ENCODE peak calls at places on chromosomes 12 and 14, in four cellular contexts. Z is GM12878, T is A549, W is K562. I is an unnamed sample.

GRCh38 chr14:94285158-94285557 is 7.9 kb downstream of the SERPINA10 start:
- DNase-seq in Z (no peak), T (no peak), W (no peak), I (no peak)

GRCh38 chr14:95662376-95663186 is 23.6 kb upstream of the TCL1B start:
- DNase-seq in Z (peak; percentile 74), T (no peak), W (no peak), I (no peak)

GRCh38 chr12:116749884-116750283 is 11.8 kb downstream of the RNFT2 start:
- DNase-seq in Z (no peak), T (no peak), W (no peak), I (no peak)

GRCh38 chr12:121530600-121531355 is 50.0 kb downstream of the KDM2B start:
- DNase-seq in Z (no peak), T (peak; percentile 77), W (peak; percentile 76), I (peak; percentile 88)

GRCh38 chr12:13102481-13103195 is 829 bp downstream of the GSG1 start:
- DNase-seq in Z (no peak), T (no peak), W (no peak), I (peak; percentile 48)

GRCh38 chr14:44928793-44929192 is 33.0 kb downstream of the KLHL28 start:
- DNase-seq in Z (no peak), T (no peak), W (no peak), I (no peak)

GRCh38 chr14:103915616-103916015 is 12.6 kb upstream of the TDRD9 start:
- DNase-seq in Z (no peak), T (no peak), W (no peak), I (no peak)

GRCh38 chr12:105935106-105935505 is 203.6 kb downstream of the NUAK1 start:
- DNase-seq in Z (no peak), T (no peak), W (no peak), I (peak; percentile 29)

GRCh38 chr12:16880864-16881285 is 274.9 kb upstream of the LMO3 start:
- DNase-seq in Z (no peak), T (peak; percentile 12), W (no peak), I (no peak)

GRCh38 chr12:44223736-44224135 is 387.9 kb downstream of the TMEM117 start:
- DNase-seq in Z (no peak), T (no peak), W (no peak), I (no peak)

GRCh38 chr12:87953257-87953860 is 75.8 kb downstream of the C12orf50 start:
- DNase-seq in Z (no peak), T (peak; percentile 72), W (peak; percentile 3), I (peak; percentile 71)

GRCh38 chr14:70665448-70666363 is 24.0 kb downstream of the TTC9 start:
- DNase-seq in Z (peak; percentile 90), T (peak; percentile 43), W (no peak), I (no peak)

GRCh38 chr14:56874375-56874774 is 64.1 kb upstream of the OTX2 start:
- DNase-seq in Z (no peak), T (peak; percentile 39), W (peak; percentile 36), I (no peak)

GRCh38 chr12:98416845-98417244 is 98.5 kb upstream of the TMPO start:
- DNase-seq in Z (no peak), T (peak; percentile 65), W (peak; percentile 52), I (peak; percentile 57)

GRCh38 chr14:99786423-99787051 is 6.7 kb upstream of the EML1 start:
- DNase-seq in Z (no peak), T (no peak), W (no peak), I (no peak)

GRCh38 chr12:2345902-2346301 is 293.1 kb downstream of the CACNA1C start:
- DNase-seq in Z (no peak), T (no peak), W (no peak), I (no peak)

GRCh38 chr12:56152132-56152755 is at the start of gene MYL6B:
- DNase-seq in Z (peak; percentile 66), T (peak; percentile 94), W (peak; percentile 97), I (peak; percentile 88)
- TF ChIP-seq ELK1 in Z (peak; percentile 81), T (no peak), W (no peak), I (no peak)

DNA sequence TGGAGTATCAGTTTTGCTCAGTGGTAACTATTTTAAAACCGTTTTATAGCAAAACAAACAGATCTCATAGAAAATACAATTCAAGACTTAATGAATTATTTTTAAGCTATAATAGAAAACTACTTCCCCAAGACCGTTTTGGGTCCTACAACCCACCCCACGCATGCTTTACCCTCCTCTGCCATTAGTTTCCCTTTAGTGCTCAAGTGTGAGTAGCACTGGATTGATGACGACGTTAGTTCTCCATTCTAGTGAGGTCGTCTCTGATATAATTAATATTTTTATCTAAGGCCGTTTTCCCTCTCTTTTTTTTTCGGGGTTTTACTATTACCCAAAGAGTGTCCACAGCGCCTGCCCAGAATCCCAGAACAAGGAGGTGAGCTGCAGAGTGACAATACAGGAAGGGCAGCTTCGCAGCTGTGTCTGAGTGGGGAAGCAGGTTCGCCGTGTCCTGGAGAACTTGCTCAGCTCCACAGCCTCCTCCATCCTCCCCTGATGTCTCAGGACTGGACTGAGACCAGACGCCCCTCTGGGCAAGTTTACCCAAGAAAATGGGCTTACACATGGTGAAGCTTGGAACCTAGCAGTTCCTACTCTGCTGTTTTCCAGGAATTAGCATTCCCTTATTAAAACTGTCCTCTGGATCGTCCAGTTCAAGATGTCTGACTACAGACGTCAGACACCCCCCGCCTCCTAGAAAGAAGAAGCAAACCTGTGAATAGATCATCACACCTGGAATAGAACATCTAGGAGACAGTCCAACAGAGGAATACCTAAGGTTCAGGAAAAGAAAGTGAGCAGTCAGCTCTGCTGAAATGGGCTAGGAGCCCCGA is 31.9 kb upstream of the MON2 start:
- DNase-seq in Z (no peak), T (no peak), W (no peak), I (no peak)
- H3K4me3 ChIP-seq in Z (peak overlapping the region; percentile 60), T (peak overlapping the region; percentile 51), W (peak overlapping the region; percentile 25), I (peak overlapping the region; percentile 27)

DNA sequence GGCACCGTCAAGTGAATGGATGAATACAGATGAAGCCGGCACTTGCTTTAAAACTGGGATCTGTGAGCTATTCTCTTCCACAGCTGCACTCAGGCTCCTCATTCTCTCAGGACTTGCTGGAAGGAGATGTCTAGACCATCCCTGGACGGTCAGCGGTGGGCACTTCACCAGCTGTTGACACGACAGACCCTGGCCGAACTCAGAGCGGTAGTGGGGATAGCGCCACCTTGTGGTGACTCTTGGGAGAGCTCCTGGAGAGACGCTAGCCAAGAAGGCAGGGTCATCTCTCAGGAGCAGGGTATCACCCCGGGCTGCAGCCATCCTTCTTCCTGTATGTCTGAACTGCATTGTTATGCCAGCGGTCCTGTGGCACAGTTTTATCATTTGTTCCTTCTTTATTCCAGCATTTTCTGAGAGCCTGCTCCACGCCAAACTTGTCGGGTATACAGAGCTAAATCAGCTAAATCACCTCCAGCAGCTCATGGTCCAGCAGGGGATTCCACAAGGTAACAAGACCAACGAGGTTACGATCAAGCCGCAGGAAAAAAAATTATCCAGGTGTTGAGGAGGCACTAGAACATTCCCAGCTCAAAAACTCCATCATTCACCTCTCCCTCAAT is 10.0 kb downstream of the WNT1 start:
- DNase-seq in Z (no peak), T (peak; percentile 66), W (peak; percentile 77), I (peak; percentile 37)
- TF ChIP-seq RAD21 in Z (peak; percentile 55), T (peak; percentile 44), W (no peak), I (peak; percentile 53)

DNA sequence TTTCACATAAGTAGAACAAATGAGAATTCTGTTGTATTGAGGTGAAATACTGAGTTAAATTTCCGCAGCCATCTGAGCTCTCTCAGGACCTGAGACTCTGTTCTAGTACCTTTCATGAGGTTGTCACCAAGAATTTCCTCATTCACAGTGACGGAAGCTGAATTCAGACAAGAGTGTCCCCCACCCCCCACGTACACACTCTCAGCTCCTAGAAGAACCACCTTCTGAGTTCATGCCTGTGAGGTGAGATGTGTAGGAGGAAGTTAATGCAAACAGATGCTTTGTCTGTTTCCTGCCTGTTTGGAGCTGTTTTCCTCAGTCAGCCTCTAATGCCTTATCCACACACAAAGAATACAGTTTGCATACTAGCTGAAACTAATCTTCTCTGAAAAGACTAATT is 18.2 kb downstream of the BICDL1 start:
- DNase-seq in Z (no peak), T (no peak), W (peak; percentile 6), I (no peak)
- TF ChIP-seq ELK1 in Z (no peak), T (no peak), W (no peak), I (no peak)

GRCh38 chr12:26736563-26737486 is 96.2 kb downstream of the ITPR2 start:
- DNase-seq in Z (no peak), T (no peak), W (no peak), I (peak; percentile 63)
- H3K4me3 ChIP-seq in Z (no peak overlapping the region), T (no peak overlapping the region), W (no peak overlapping the region), I (no peak overlapping the region)

DNA sequence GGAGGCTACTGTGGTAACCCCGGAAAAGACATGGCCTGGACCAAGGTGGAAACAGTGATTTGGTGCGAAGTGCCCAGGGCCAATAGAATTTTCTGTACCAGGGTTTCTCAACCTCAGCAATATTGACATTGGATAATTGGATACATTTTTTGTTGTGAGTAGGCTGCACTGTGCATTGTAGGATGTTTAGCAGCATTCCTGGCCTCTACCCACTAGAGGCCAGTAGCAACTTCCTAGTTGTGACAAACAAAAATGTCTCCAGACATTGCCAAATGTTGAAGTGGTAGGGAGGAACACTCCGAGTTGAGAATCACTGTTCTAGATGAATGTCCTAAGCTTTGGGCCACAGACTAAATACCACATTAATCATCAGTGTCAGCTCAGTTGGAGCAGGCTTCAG is 6.2 kb upstream of the CGRRF1 start:
- DNase-seq in Z (no peak), T (peak; percentile 66), W (peak; percentile 40), I (peak; percentile 47)
- TF ChIP-seq RAD21 in Z (peak; percentile 35), T (peak; percentile 54), W (no peak), I (peak; percentile 55)

DNA sequence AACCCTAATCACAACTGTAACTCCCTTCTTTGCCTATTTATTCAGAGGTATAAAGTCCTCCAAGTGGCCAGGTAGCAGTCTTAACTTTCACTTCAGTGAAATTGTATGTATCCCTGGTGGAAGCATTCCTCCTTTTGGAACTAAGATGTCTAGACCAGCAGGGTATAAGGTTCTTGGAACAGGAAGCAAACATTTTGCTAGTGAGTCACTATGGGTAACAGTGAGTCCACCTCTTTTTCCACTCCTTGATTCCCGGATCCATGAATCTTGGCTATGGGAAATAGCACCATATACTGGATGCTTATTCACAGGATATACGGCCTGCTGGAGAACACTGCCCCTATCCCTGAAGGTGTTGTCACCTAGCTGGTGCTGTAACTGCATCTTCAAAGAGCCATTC is 80.2 kb downstream of the KCNA5 start:
- DNase-seq in Z (no peak), T (no peak), W (no peak), I (peak; percentile 72)
- TF ChIP-seq ELK1 in Z (no peak), T (no peak), W (no peak), I (no peak)

GRCh38 chr12:65977384-65977783 is 153.1 kb downstream of the HMGA2 start:
- DNase-seq in Z (no peak), T (no peak), W (no peak), I (no peak)
- H3K4me3 ChIP-seq in Z (no peak overlapping the region), T (no peak overlapping the region), W (no peak overlapping the region), I (no peak overlapping the region)

GRCh38 chr12:28767836-28768348 is 381.2 kb upstream of the FAR2 start:
- DNase-seq in Z (no peak), T (no peak), W (no peak), I (peak; percentile 19)
- TF ChIP-seq RAD21 in Z (no peak), T (no peak), W (no peak), I (no peak)

DNA sequence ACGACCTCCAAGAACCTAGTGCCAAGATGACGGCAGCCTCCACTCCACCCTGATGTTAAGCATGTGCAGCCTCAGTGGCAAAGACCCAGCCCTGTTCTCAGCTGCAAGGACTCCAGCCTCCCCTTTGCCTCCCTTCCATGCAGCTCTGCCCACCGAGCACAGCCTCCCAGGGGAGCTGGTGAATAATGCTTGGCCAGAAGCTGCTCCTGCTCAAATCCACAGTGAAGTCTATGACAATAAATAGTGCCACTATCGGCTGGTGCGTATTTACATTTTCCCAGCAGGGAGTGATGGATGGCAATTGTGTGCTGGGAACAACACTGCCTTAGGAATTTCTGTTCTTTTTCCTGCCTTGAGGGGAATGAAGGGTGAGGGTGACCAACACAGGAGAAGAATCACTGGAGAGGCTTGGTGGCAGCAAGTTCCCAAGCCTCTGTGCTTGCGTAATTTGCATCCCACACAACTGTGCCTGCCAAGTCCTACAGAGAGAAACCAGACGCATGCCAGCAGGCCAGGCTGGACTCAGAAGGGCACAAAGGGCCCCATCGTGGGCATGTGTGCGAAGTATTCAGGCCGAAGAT is 29.9 kb upstream of the TC2N start:
- DNase-seq in Z (no peak), T (peak; percentile 56), W (no peak), I (peak; percentile 68)
- TF ChIP-seq ELK1 in Z (no peak), T (no peak), W (no peak), I (no peak)